ENCODE peak calls at places on chromosomes 13 and 19, in five cellular contexts. C is CD4-positive, alpha-beta T cell; H is right atrium auricular region; F is PC-3; N is MM.1S. U is an unnamed sample.

GRCh38 chr13:42270857-42271215 is 1.1 kb upstream of the AKAP11 start:
- DNase-seq in C (no peak), H (no peak), F (no peak), N (no peak), U (no peak)

GRCh38 chr19:50300814-50301606 is 28.2 kb downstream of the KCNC3 start:
- DNase-seq in C (no peak), H (no peak), F (peak), N (no peak), U (no peak)

GRCh38 chr13:50268500-50268899 is 253.3 kb downstream of the KCNRG start:
- DNase-seq in C (no peak), H (no peak), F (no peak), N (no peak), U (no peak)

GRCh38 chr19:55640043-55640576 is 692 bp upstream of the ZNF580 start:
- DNase-seq in C (peak), H (no peak), F (no peak), N (no peak), U (no peak)

GRCh38 chr13:39411501-39411900 is 191.5 kb downstream of the LHFPL6 start:
- DNase-seq in C (no peak), H (no peak), F (no peak), N (no peak), U (no peak)

GRCh38 chr13:93843082-93843481 is 616.5 kb downstream of the GPC6 start:
- DNase-seq in C (no peak), H (no peak), F (no peak), N (no peak), U (no peak)

GRCh38 chr13:106349080-106349841 is 186.2 kb downstream of the EFNB2 start:
- DNase-seq in C (no peak), H (peak), F (peak), N (no peak), U (no peak)

GRCh38 chr13:111846396-111847174 is 220.4 kb upstream of the SOX1 start:
- DNase-seq in C (no peak), H (no peak), F (no peak), N (no peak), U (peak)

GRCh38 chr19:48154003-48154402 is 16.1 kb downstream of the LIG1 start:
- DNase-seq in C (no peak), H (no peak), F (no peak), N (no peak), U (no peak)

GRCh38 chr13:89755729-89756492 is 1591.6 kb upstream of the MIR17HG start:
- DNase-seq in C (no peak), H (no peak), F (no peak), N (peak), U (no peak)

GRCh38 chr13:111353508-111353907 is 33.1 kb downstream of the TEX29 start:
- DNase-seq in C (no peak), H (no peak), F (no peak), N (no peak), U (peak)

GRCh38 chr13:40084934-40085333 is 429.5 kb downstream of the COG6 start:
- DNase-seq in C (no peak), H (no peak), F (no peak), N (no peak), U (no peak)

GRCh38 chr19:41926028-41926860 is 2.0 kb downstream of the ERFL start:
- DNase-seq in C (no peak), H (no peak), F (no peak), N (no peak), U (no peak)

GRCh38 chr19:14419038-14419813 is at the start of gene DDX39A:
- DNase-seq in C (peak), H (peak), F (peak), N (peak), U (peak)

GRCh38 chr19:29233591-29233990 is 20.6 kb upstream of the UQCRFS1 start:
- DNase-seq in C (no peak), H (no peak), F (no peak), N (no peak), U (peak)

GRCh38 chr13:112106467-112107141 is 39.7 kb downstream of the SOX1 start:
- DNase-seq in C (no peak), H (peak), F (no peak), N (no peak), U (peak)

GRCh38 chr19:44819246-44819832 is 10.4 kb downstream of the BCAM start:
- DNase-seq in C (no peak), H (no peak), F (no peak), N (no peak), U (no peak)

GRCh38 chr13:65112123-65113075 is 2117.7 kb downstream of the PCDH9 start:
- DNase-seq in C (no peak), H (no peak), F (peak), N (no peak), U (no peak)

GRCh38 chr19:7751157-7751783 is 3.9 kb upstream of the CD209 start:
- DNase-seq in C (peak), H (no peak), F (peak), N (no peak), U (no peak)

GRCh38 chr19:15331419-15332310 is 674 bp downstream of the BRD4 start:
- DNase-seq in C (peak), H (no peak), F (peak), N (peak), U (no peak)

GRCh38 chr13:42821437-42821836 is 40.1 kb downstream of the FAM216B start:
- DNase-seq in C (no peak), H (no peak), F (peak), N (no peak), U (no peak)

GRCh38 chr13:80337011-80337688 is 3.8 kb downstream of the SPRY2 start:
- DNase-seq in C (no peak), H (no peak), F (no peak), N (no peak), U (no peak)

GRCh38 chr13:98548230-98548629 is 28.7 kb downstream of the STK24 start:
- DNase-seq in C (no peak), H (no peak), F (no peak), N (no peak), U (no peak)

DNA sequence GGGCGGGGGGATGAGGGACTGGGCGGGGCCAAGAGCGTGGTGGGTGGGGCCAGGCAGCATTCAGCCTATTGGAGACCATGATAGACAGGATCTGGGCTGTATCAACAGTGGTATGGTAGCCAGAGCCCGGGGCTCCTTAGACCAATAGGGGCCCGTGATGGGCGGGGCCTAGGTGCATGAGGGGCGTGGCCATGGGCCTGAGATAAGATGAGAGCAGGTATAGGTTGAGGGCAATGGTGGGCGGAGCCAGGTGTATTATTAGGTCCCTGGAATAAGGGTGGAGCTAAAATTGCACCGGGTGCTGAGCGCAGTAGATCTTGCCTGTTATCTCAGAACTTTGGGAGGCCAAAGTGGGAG is 5.3 kb downstream of the ABCA7 start:
- DNase-seq in C (no peak), H (no peak), F (peak), N (peak), U (no peak)
- H3K27ac ChIP-seq in C (no peak), H (no peak), F (no peak), N (no peak), U (no peak)

DNA sequence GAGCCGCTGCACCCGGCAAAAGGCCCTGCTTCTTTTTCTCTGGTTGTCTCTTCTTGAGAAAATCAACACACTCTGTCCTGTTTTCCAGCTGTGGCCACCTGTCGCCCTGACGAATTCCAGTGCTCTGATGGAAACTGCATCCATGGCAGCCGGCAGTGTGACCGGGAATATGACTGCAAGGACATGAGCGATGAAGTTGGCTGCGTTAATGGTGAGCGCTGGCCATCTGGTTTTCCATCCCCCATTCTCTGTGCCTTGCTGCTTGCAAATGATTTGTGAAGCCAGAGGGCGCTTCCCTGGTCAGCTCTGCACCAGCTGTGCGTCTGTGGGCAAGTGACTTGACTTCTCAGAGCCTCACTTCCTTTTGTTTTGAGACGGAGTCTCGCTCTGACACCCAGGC is 17.2 kb downstream of the LDLR start:
- DNase-seq in C (no peak), H (no peak), F (no peak), N (no peak), U (no peak)
- H3K27ac ChIP-seq in C (no peak), H (peak), F (no peak), N (no peak), U (no peak)

DNA sequence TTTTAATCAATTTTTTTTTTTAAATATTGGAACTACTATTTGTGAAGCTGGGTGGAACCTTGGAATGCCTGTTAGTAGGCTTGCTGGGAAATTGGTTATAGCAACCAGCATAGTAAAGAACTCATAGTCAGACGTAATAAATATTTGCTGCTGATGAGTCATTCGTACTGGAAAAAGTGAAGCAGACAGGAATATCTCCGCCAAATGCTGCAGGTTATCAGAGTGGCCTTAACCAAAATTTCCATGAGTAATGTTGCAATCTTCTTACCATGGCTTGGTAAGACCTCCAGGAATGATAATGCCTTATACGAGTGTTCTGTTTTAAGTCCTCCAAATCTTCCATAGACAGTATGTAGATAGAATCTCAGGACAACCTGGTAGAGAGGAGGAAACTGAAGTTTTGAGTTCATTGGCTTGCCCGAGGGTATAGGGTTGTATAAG is 34.2 kb downstream of the MBNL2 start:
- DNase-seq in C (no peak), H (no peak), F (peak), N (no peak), U (no peak)
- H3K27ac ChIP-seq in C (no peak), H (peak), F (peak), N (no peak), U (peak)

GRCh38 chr13:32811297-32811800 is 204.9 kb upstream of the KL start:
- DNase-seq in C (no peak), H (no peak), F (peak), N (peak), U (peak)
- H3K27ac ChIP-seq in C (no peak), H (no peak), F (peak), N (peak), U (no peak)

GRCh38 chr19:35119578-35119977 is 4.0 kb downstream of the FXYD3 start:
- DNase-seq in C (no peak), H (no peak), F (no peak), N (no peak), U (no peak)
- H3K27ac ChIP-seq in C (no peak), H (peak), F (peak), N (no peak), U (peak)

GRCh38 chr19:6088677-6089063 is 21.6 kb downstream of the RFX2 start:
- DNase-seq in C (no peak), H (no peak), F (peak), N (no peak), U (no peak)

GRCh38 chr19:6092329-6093286 is 17.7 kb downstream of the RFX2 start:
- DNase-seq in C (no peak), H (peak), F (peak), N (no peak), U (no peak)

GRCh38 chr19:6087074-6087506 is 23.2 kb downstream of the RFX2 start:
- DNase-seq in C (no peak), H (no peak), F (no peak), N (peak), U (no peak)

GRCh38 chr19:6091771-6092291 is 18.5 kb downstream of the RFX2 start:
- DNase-seq in C (no peak), H (no peak), F (no peak), N (no peak), U (no peak)

GRCh38 chr19:6090634-6091033 is 19.7 kb downstream of the RFX2 start:
- DNase-seq in C (no peak), H (no peak), F (no peak), N (no peak), U (no peak)
- H3K27ac ChIP-seq in C (no peak), H (peak), F (no peak), N (no peak), U (peak)